ENCODE peak calls at places on chromosomes 12 and 14, in four cellular contexts. F is omental fat pad, I is PC-3, Q is AG08396. U is an unnamed sample.
A peak's percentile ranks its signal among the peaks of the same experiment; 100 is the strongest.

GRCh38 chr14:71183856-71184255 is 276.6 kb downstream of the PCNX1 start:
- DNase-seq in F (no peak), Q (no peak), I (no peak), U (no peak)

GRCh38 chr12:1801285-1801975 is 18.9 kb upstream of the LRTM2 start:
- DNase-seq in F (peak; percentile 19), Q (no peak), I (no peak), U (no peak)

GRCh38 chr12:102095677-102096263 is 24.1 kb downstream of the NUP37 start:
- DNase-seq in F (no peak), I (peak; percentile 51), Q (peak; percentile 13), U (no peak)

GRCh38 chr12:11731455-11731854 is 82.0 kb downstream of the ETV6 start:
- DNase-seq in Q (no peak), I (peak; percentile 54), F (no peak), U (no peak)

GRCh38 chr12:124567035-124567672 is at the start of gene NCOR2:
- DNase-seq in Q (peak; percentile 51), I (peak; percentile 10), F (no peak), U (no peak)

GRCh38 chr14:104294628-104294982 is 156.2 kb downstream of the KIF26A start:
- DNase-seq in I (no peak), Q (no peak), F (no peak), U (no peak)

GRCh38 chr14:49677643-49678042 is 10.4 kb downstream of the POLE2 start:
- DNase-seq in Q (peak; percentile 9), F (no peak), I (no peak), U (no peak)

GRCh38 chr14:95523051-95523817 is 6.8 kb upstream of the SYNE3 start:
- DNase-seq in Q (no peak), I (peak; percentile 32), F (no peak), U (no peak)

GRCh38 chr14:52069617-52070431 is 965 bp upstream of the NID2 start:
- DNase-seq in I (no peak), F (no peak), Q (no peak), U (no peak)

GRCh38 chr12:124030510-124030909 is 57.5 kb downstream of the ZNF664 start:
- DNase-seq in Q (peak; percentile 38), F (no peak), I (peak; percentile 16), U (no peak)

GRCh38 chr12:89663577-89664357 is 44.9 kb downstream of the ATP2B1 start:
- DNase-seq in Q (no peak), F (no peak), I (peak; percentile 66), U (no peak)